ENCODE peak calls at places on chromosomes 1 and 21, in four cellular contexts. Z is endodermal cell, P is AG04450, D is dorsolateral prefrontal cortex. E is an unnamed sample.

GRCh38 chr1:44050261-44050660 is 19.0 kb upstream of the SLC6A9 start:
- DNase-seq in P (no peak), Z (no peak), D (no peak), E (no peak)

GRCh38 chr1:38932496-38933014 is 9.1 kb downstream of the RHBDL2 start:
- DNase-seq in Z (no peak), P (no peak), D (no peak), E (no peak)

GRCh38 chr1:166258017-166258416 is 91.2 kb upstream of the FAM78B start:
- DNase-seq in D (no peak), Z (no peak), P (no peak), E (no peak)

GRCh38 chr21:37531402-37532042 is 164.9 kb downstream of the DYRK1A start:
- DNase-seq in D (no peak), Z (no peak), P (no peak), E (peak; percentile 70)

GRCh38 chr1:46173361-46173856 is 1.5 kb upstream of the TSPAN1 start:
- DNase-seq in Z (peak; percentile 59), P (no peak), D (peak; percentile 38), E (no peak)

GRCh38 chr21:34761758-34762330 is 93.0 kb downstream of the CLIC6 start:
- DNase-seq in P (no peak), Z (no peak), D (no peak), E (no peak)

GRCh38 chr21:44919111-44919912 is 1.4 kb downstream of the ITGB2 start:
- DNase-seq in D (no peak), Z (peak; percentile 44), P (no peak), E (peak; percentile 68)

GRCh38 chr1:114234408-114235119 is 80.9 kb upstream of the SYT6 start:
- DNase-seq in D (no peak), P (no peak), Z (no peak), E (no peak)

GRCh38 chr1:46301406-46302090 is 1.9 kb downstream of the LRRC41 start:
- DNase-seq in D (peak; percentile 33), P (no peak), Z (peak; percentile 84), E (peak; percentile 67)

GRCh38 chr1:204358145-204358544 is 1.6 kb downstream of the PLEKHA6 start:
- DNase-seq in D (no peak), Z (no peak), P (no peak), E (no peak)

GRCh38 chr1:219416598-219417238 is 196.2 kb downstream of the ZC3H11B start:
- DNase-seq in Z (peak; percentile 88), P (no peak), D (peak; percentile 35), E (no peak)

GRCh38 chr1:27574871-27575831 is 28.8 kb downstream of the AHDC1 start:
- DNase-seq in D (peak; percentile 45), P (peak; percentile 54), Z (peak; percentile 96), E (peak; percentile 86)

GRCh38 chr1:4003846-4004505 is 103.9 kb upstream of the C1orf174 start:
- DNase-seq in P (no peak), Z (no peak), D (no peak), E (no peak)

GRCh38 chr1:209896346-209896745 is 41.7 kb upstream of the SYT14 start:
- DNase-seq in Z (no peak), D (no peak), P (no peak), E (no peak)

GRCh38 chr1:62877579-62877978 is 93.6 kb downstream of the ATG4C start:
- DNase-seq in Z (no peak), D (no peak), P (no peak), E (no peak)

DNA sequence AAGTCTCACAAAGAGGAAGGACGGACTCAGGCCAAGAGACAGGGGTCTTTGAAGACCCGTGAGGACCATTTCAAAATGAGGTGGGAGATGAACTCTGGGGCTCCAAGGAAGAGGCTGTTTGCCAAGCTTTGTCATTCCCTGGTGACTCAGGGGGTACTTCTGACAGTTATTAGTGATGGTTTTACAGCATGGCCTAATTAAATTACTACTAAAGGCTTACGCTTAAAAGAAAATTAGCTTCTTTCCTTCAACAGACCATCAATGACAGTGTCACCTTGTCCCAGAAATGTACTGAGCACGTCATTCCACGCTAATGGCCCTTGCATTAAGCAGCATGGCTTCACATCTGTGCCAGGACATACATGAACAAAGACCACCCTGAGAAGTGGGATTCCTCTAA is 5.1 kb upstream of the UTS2 start:
- DNase-seq in D (no peak), Z (no peak), P (no peak), E (no peak)
- H3K4me3 ChIP-seq in D (no peak overlapping the region), Z (no peak overlapping the region), P (no peak overlapping the region), E (no peak overlapping the region)

GRCh38 chr1:24364975-24365678 is 46.0 kb downstream of the GRHL3 start:
- DNase-seq in D (no peak), P (peak; percentile 63), Z (no peak), E (no peak)

GRCh38 chr1:24366707-24367106 is 46.9 kb downstream of the STPG1 start:
- DNase-seq in P (no peak), D (no peak), Z (no peak), E (no peak)

GRCh38 chr1:24373044-24373443 is 40.5 kb downstream of the STPG1 start:
- DNase-seq in D (no peak), P (no peak), Z (no peak), E (no peak)

GRCh38 chr1:24369801-24370200 is 43.8 kb downstream of the STPG1 start:
- DNase-seq in D (no peak), Z (no peak), P (no peak), E (no peak)

DNA sequence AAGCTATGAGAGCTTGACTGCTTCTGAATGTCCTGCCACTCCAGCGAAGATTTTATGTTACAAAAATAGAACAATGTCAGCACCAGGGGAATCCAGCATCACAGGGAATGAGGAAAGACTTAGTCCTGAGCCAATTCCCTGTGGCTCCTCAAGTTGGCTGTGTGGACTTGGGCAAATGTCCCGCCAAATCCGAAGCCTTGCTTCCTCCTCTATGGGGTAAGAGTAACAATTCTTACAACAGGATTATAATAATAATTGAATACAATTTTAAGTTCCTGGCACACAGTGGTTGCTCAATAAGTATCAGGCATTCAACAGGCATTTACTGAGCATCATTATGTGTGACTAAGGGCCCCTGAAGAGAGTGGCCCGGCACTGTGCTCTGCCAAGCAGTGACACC is 44.4 kb downstream of the STPG1 start:
- DNase-seq in D (no peak), Z (no peak), P (no peak), E (no peak)
- H3K27ac ChIP-seq in D (no peak overlapping the region), Z (no peak overlapping the region), P (no peak overlapping the region), E (no peak overlapping the region)

DNA sequence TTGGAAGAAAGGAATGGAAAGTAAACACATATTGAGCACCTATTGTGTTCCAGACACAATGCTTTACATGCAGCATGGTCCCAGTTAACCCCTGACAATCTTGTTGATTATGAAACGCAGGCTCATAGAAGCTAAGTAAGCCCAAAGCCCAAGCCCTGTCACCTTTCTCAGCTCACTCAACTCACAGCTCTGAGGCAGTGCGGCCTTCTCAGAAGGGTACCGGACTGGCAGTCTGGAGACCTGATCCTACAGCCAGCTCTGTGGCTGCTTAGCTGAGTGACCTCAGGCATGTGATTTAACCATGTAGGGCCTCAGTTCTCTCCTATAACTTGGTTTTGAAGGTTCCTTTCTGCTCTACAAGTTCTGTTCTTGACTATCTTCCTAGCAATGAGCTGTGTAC is 464 bp upstream of the RNASEL start:
- DNase-seq in D (no peak), Z (no peak), P (no peak), E (no peak)
- H3K4me3 ChIP-seq in D (peak overlapping the region; percentile 89), Z (no peak overlapping the region), P (peak overlapping the region; percentile 77), E (peak overlapping the region; percentile 84)

DNA sequence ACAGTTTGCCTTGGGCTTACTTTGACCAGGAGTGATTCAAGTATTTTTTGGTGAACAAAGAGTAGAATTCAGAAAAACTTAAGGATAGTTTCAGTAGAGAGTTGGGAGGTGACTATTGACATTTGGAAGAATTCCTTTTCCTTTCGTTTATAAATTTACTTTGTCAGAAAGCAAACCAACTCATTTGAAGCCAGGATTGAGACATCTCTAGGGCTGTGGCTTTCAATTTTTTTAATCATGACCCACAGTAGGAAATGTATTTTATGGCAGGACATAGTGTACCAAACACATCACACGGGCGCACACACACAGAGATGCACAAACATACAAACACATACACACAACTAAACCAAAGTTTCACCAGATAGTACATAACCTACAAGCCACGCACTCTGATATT is 24.1 kb downstream of the NR5A2 start:
- DNase-seq in Z (no peak), P (no peak), D (no peak), E (no peak)
- H3K27ac ChIP-seq in Z (no peak overlapping the region), P (no peak overlapping the region), D (no peak overlapping the region), E (no peak overlapping the region)

GRCh38 chr1:235835226-235835625 is 31.5 kb downstream of the LYST start:
- DNase-seq in D (no peak), Z (no peak), P (no peak), E (no peak)
- H3K4me3 ChIP-seq in D (peak overlapping the region; percentile 15), Z (no peak overlapping the region), P (no peak overlapping the region), E (no peak overlapping the region)

GRCh38 chr1:95209291-95209690 is 24.7 kb upstream of the RWDD3 start:
- DNase-seq in Z (no peak), D (no peak), P (no peak), E (no peak)
- H3K27ac ChIP-seq in Z (no peak overlapping the region), D (no peak overlapping the region), P (no peak overlapping the region), E (no peak overlapping the region)

GRCh38 chr1:65066379-65066765 is 81.6 kb upstream of the AK4 start:
- DNase-seq in Z (no peak), D (no peak), P (no peak), E (no peak)

GRCh38 chr1:65067491-65068201 is 80.4 kb upstream of the AK4 start:
- DNase-seq in Z (peak; percentile 92), D (peak; percentile 66), P (no peak), E (peak; percentile 77)

GRCh38 chr1:65066766-65067490 is 81.1 kb upstream of the AK4 start:
- DNase-seq in Z (peak; percentile 93), P (no peak), D (peak; percentile 85), E (peak; percentile 97)

GRCh38 chr1:65068202-65069011 is 79.6 kb upstream of the AK4 start:
- DNase-seq in P (no peak), Z (no peak), D (no peak), E (no peak)

GRCh38 chr1:65069186-65069585 is 78.8 kb upstream of the AK4 start:
- DNase-seq in Z (no peak), P (no peak), D (no peak), E (peak; percentile 62)
- H3K4me3 ChIP-seq in Z (peak overlapping the region; percentile 87), P (no peak overlapping the region), D (peak overlapping the region; percentile 83), E (peak overlapping the region; percentile 84)

E was measured in lower lobe of right lung.